ENCODE peak calls at places on chromosome 3, in seven cellular contexts. R, T, W, F, N, Y and A are unnamed samples.

GRCh38 chr3:46646700-46647099 is 34.4 kb downstream of the FAM240A start:
- DNase-seq in F (no peak), W (no peak), Y (no peak), T (no peak), N (no peak), R (no peak), A (no peak)

GRCh38 chr3:54756330-54756731 is 171.5 kb downstream of the LRTM1 start:
- DNase-seq in T (no peak), R (no peak), Y (no peak), N (no peak), W (no peak), F (no peak), A (no peak)

GRCh38 chr3:177427096-177427495 is 229.8 kb upstream of the TBL1XR1 start:
- DNase-seq in F (no peak), R (no peak), W (no peak), Y (peak; percentile 84), N (no peak), T (no peak), A (no peak)

GRCh38 chr3:156218353-156218744 is 98.0 kb downstream of the KCNAB1 start:
- DNase-seq in R (no peak), T (peak; percentile 24), N (no peak), W (no peak), Y (no peak), F (no peak), A (no peak)

GRCh38 chr3:192850501-192850981 is 67.1 kb downstream of the MB21D2 start:
- DNase-seq in W (no peak), Y (peak; percentile 69), F (no peak), T (peak; percentile 47), R (no peak), N (no peak), A (no peak)

GRCh38 chr3:150497956-150498355 is 48.3 kb downstream of the SERP1 start:
- DNase-seq in Y (no peak), N (no peak), F (no peak), W (peak; percentile 61), T (no peak), R (no peak), A (no peak)

GRCh38 chr3:177211503-177212277 is 14.4 kb upstream of the TBL1XR1 start:
- DNase-seq in F (no peak), Y (no peak), R (no peak), W (no peak), T (peak; percentile 74), N (no peak), A (no peak)

GRCh38 chr3:46612324-46612723 is at the start of gene FAM240A:
- DNase-seq in N (no peak), Y (no peak), F (no peak), W (no peak), R (no peak), T (no peak), A (no peak)

GRCh38 chr3:112354642-112355333 is 21.8 kb downstream of the CD200 start:
- DNase-seq in Y (no peak), N (no peak), W (no peak), F (no peak), R (no peak), T (no peak), A (no peak)

GRCh38 chr3:113111308-113111707 is 100.0 kb upstream of the BOC start:
- DNase-seq in R (no peak), F (no peak), Y (no peak), T (no peak), N (no peak), W (no peak), A (no peak)

GRCh38 chr3:189593581-189593980 is 37.6 kb upstream of the TP63 start:
- DNase-seq in R (no peak), F (no peak), W (no peak), N (no peak), T (no peak), Y (no peak), A (no peak)

GRCh38 chr3:194326192-194327029 is 24.7 kb downstream of the CPN2 start:
- DNase-seq in T (no peak), N (no peak), F (peak; percentile 49), R (no peak), W (no peak), Y (no peak), A (no peak)

GRCh38 chr3:23800731-23801130 is 5.0 kb upstream of the UBE2E1 start:
- DNase-seq in R (no peak), W (no peak), F (peak; percentile 10), T (no peak), N (no peak), Y (no peak), A (no peak)

GRCh38 chr3:146172586-146172985 is 11.6 kb upstream of the PLOD2 start:
- DNase-seq in R (no peak), N (no peak), T (no peak), W (no peak), Y (no peak), F (no peak), A (no peak)

GRCh38 chr3:55000546-55000945 is 72.7 kb upstream of the LRTM1 start:
- DNase-seq in T (no peak), R (no peak), W (no peak), N (no peak), Y (no peak), F (no peak), A (no peak)

GRCh38 chr3:83500422-83500821 is 1458.4 kb upstream of the CADM2 start:
- DNase-seq in Y (no peak), R (no peak), T (peak; percentile 80), W (no peak), N (no peak), F (no peak), A (no peak)

GRCh38 chr3:9214599-9214998 is 34.8 kb downstream of the SRGAP3 start:
- DNase-seq in R (no peak), T (no peak), N (no peak), Y (no peak), W (no peak), F (no peak), A (no peak)

GRCh38 chr3:9216736-9217135 is 32.7 kb downstream of the SRGAP3 start:
- DNase-seq in Y (no peak), F (no peak), W (no peak), T (no peak), R (no peak), N (no peak), A (no peak)

GRCh38 chr3:9213019-9213646 is 36.3 kb downstream of the SRGAP3 start:
- DNase-seq in T (no peak), F (no peak), Y (no peak), W (no peak), N (no peak), R (no peak), A (no peak)

GRCh38 chr3:9211155-9211950 is 38.1 kb downstream of the SRGAP3 start:
- DNase-seq in Y (no peak), N (no peak), T (no peak), F (no peak), W (no peak), R (no peak), A (no peak)

DNA sequence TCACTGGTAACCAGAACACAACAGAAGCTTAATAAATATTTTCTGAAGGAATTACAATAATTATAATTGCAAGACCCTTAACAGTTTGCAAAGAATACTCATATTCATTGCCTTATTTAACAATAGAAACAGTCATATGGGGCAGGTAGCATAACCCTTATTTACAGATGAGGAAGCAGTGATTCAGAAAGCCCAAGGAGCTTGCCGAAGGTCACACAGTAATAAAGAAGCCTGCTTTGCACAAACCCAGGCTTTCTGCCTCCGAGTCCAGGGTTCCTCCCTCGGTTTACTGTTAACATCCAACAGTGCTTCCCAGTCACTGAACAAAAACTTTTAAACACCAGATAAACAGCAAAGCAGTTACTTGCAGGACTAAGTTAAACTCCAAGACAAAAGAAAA is 35.3 kb downstream of the SRGAP3 start:
- DNase-seq in N (no peak), F (no peak), W (no peak), Y (no peak), T (no peak), R (no peak), A (no peak)
- TF ChIP-seq SP1 in N (no peak), F (no peak), W (no peak), Y (no peak), T (no peak), R (no peak), A (no peak)

DNA sequence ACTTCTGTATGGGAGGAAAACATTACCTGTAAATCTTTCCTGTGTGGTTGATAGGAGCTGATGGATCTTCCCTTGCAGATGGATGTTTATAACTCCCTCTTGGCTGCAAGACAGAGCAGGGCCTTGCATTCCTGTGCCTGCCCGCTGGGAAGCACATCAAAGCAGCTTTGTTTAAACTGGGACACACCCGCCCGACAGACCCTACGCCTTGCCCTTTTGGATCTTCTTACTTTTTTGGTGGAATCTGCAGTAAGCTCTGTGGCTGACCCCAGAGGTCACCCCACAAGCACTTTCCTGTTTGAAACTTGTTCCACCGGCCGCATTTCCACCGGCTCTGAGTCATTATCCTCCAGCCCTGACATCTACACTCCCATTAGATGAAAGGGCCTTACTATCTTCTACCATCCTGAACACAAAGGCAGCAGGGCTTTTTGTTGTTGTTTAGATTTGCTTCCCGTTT is 244.1 kb upstream of the STT3B start:
- DNase-seq in W (no peak), F (peak; percentile 86), N (peak; percentile 10), R (peak; percentile 29), Y (no peak), T (peak; percentile 97), A (no peak)
- TF ChIP-seq SP1 in W (no peak), F (peak; percentile 71), N (no peak), R (no peak), Y (no peak), T (no peak), A (no peak)

DNA sequence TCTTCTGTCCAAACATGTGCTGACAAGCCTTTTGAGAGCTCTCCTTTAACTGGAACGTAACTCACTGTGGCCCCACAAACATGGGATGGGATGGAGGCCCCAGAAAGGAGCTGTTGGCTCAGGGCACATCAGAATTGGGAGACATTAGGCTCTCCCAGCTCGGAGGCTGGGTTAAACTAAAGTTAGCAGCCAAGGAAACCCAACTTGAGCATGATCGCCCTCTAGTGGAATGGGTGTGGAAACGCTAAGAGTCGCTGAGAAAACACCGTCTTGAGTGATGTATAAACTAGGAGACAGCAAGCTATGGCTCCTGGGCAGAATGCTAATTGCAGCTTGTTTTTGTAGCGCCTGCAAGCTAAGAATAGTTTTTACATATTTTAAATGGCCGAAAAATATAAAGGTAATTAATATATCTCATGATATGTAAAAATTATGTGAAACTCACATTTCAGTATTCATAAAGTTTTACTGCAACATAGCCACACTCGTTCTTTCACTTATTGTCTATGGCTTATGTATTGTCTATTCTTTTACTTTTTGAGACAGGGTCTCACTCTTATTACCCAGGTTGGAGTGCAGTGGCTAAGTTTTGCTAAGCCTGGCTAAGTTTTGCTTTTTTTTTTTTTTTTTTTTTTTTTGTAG is 138.8 kb upstream of the HACD2 start:
- DNase-seq in R (peak; percentile 63), Y (peak; percentile 27), W (peak; percentile 51), N (peak; percentile 51), T (peak; percentile 62), F (peak; percentile 73), A (peak; percentile 80)
- TF ChIP-seq SP1 in R (no peak), Y (no peak), W (no peak), N (no peak), T (no peak), F (peak; percentile 33), A (no peak)

DNA sequence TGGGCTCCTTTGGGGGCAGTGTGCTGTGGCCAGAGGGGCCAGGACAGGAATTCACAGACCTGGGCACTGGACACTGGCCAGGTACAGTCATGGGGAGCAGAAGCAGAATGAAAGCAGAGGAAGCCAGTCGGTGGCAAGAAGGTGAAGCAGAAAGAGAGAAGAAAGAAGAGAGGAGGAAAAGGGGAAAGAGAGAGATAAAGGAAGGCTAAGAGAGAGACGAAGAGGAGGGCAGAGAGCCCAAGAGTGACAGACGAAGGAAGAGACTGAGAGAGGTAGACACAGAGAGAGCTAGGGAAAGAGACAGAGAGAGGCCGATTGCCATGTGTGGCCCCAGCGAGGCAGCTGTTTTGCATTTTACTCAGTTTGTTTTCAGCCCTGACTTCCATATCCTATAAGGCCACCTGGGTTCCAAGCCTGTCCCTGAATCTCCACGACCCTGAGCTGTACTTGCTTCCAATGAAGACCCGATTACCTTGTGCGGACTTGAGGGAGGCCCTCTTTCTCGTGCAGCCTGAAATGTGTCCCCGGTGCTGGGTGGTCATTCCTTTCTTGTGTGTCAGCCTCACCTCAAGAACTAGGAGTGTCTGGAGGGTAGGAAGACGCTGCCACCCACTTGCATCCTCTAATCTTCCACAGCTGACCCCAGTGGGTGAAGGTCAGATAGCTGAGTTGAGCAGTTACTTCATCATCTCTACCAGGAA is 73.9 kb downstream of the LSM3 start:
- DNase-seq in Y (no peak), W (no peak), T (no peak), R (no peak), F (no peak), N (no peak), A (no peak)
- TF ChIP-seq SP1 in Y (no peak), W (no peak), T (no peak), R (no peak), F (no peak), N (no peak), A (no peak)